ENCODE peak calls at places on chromosomes 4 and X, in five cellular contexts. J, T, R, I and Q are unnamed samples.
A peak's percentile ranks its signal among the peaks of the same experiment; 100 is the strongest.

GRCh38 chr4:52100062-52100461 is 49.0 kb downstream of the SPATA18 start:
- DNase-seq in J (no peak), T (no peak), R (peak; percentile 42), I (no peak), Q (no peak)

GRCh38 chr4:173878701-173879100 is 348.7 kb upstream of the HAND2 start:
- DNase-seq in J (no peak), T (no peak), R (no peak), I (peak; percentile 83), Q (no peak)

GRCh38 chr4:165101641-165102040 is 11.0 kb downstream of the TMEM192 start:
- DNase-seq in J (no peak), T (no peak), R (no peak), I (no peak), Q (no peak)

GRCh38 chr4:54423066-54423465 is 194.0 kb downstream of the PDGFRA start:
- DNase-seq in J (no peak), T (no peak), R (no peak), I (peak; percentile 59), Q (no peak)

GRCh38 chrX:41596586-41596985 is 92.2 kb upstream of the GPR34 start:
- DNase-seq in J (no peak), T (no peak), R (no peak), I (peak; percentile 53), Q (no peak)

GRCh38 chr4:125985856-125986255 is 671.1 kb downstream of the FAT4 start:
- DNase-seq in J (no peak), T (no peak), R (no peak), I (no peak), Q (no peak)

GRCh38 chr4:10026485-10026884 is 5.2 kb upstream of the SLC2A9 start:
- DNase-seq in J (no peak), T (no peak), R (no peak), I (no peak), Q (no peak)

GRCh38 chr4:70197842-70198241 is 2.3 kb downstream of the ODAM start:
- DNase-seq in J (no peak), T (no peak), R (no peak), I (no peak), Q (peak; percentile 43)

GRCh38 chrX:9659571-9660195 is 106.0 kb downstream of the GPR143 start:
- DNase-seq in J (no peak), T (no peak), R (no peak), I (no peak), Q (no peak)

GRCh38 chr4:40212674-40213504 is 16.1 kb downstream of the RHOH start:
- DNase-seq in J (no peak), T (no peak), R (no peak), I (peak; percentile 20), Q (no peak)

GRCh38 chr4:185468999-185469398 is 2.5 kb downstream of the CCDC110 start:
- DNase-seq in J (no peak), T (no peak), R (no peak), I (no peak), Q (no peak)

GRCh38 chrX:102863735-102864134 is 73.3 kb upstream of the RAB40AL start:
- DNase-seq in J (no peak), T (peak; percentile 72), R (peak; percentile 91), I (peak; percentile 74), Q (peak; percentile 83)

GRCh38 chr4:140098481-140099132 is 55.4 kb downstream of the MAML3 start:
- DNase-seq in J (no peak), T (no peak), R (peak; percentile 63), I (peak; percentile 87), Q (no peak)

GRCh38 chrX:146056511-146057081 is 239.0 kb downstream of the SLITRK2 start:
- DNase-seq in J (no peak), T (no peak), R (no peak), I (no peak), Q (no peak)

GRCh38 chr4:182189107-182189878 is 53.9 kb upstream of the TENM3 start:
- DNase-seq in J (no peak), T (no peak), R (no peak), I (peak; percentile 94), Q (no peak)

GRCh38 chr4:125322363-125322730 is 7.6 kb downstream of the FAT4 start:
- DNase-seq in J (no peak), T (no peak), R (no peak), I (peak; percentile 35), Q (no peak)

GRCh38 chrX:10441464-10441863 is 178.9 kb downstream of the MID1 start:
- DNase-seq in J (no peak), T (no peak), R (no peak), I (no peak), Q (no peak)

DNA sequence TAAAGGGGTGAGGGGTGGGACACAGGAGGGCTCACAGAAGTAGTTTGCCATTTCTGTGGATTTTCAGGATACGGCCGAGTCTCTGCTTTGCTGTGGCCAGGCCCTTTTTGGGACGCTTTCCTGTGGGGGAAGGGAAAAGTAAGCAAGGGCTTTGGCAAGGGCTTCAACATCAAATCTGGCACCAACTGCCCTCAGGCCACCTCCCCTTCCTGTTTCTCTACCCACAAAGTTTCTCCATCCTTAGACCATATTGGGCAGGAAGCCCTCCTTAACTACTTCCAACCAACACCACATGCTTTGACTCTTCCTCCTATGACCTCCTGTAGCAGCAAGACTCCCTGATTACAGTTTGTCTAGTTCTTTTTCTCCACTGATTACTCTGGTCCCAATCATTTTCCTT is 105.1 kb downstream of the PHF8 start:
- DNase-seq in J (no peak), T (no peak), R (no peak), I (no peak), Q (no peak)
- H3K36me3 ChIP-seq in J (peaks cover 73% of the 10 kb centered on the region), T (peaks cover 2% of the 10 kb centered on the region), R (peaks cover 3% of the 10 kb centered on the region), I (peaks cover 28% of the 10 kb centered on the region), Q (no peaks in the 10 kb centered on the region)

DNA sequence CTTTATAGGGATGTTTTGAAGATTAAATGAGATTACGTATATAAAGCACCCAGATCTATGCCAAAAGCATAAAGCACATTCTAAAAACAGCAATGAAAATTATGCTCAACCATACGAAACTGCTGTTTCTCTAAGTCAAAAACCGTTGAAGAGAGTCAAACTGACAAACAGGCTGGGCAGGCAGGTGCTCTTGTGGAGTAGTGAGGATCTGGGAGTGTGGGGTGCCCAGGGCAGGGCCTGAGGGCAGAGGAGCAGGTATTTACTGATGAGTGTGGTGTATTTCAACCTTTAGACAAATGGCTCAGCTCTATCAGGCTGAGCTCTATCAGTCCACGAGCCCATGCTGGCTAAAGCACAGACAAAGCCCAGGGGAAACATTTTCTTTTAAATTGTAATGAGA is 40.4 kb downstream of the RELL1 start:
- DNase-seq in J (no peak), T (no peak), R (no peak), I (no peak), Q (no peak)
- H3K4me1 ChIP-seq in J (peaks cover 8% of the 10 kb centered on the region), T (peaks cover 58% of the 10 kb centered on the region), R (no peaks in the 10 kb centered on the region), I (peaks cover 7% of the 10 kb centered on the region), Q (peaks cover 21% of the 10 kb centered on the region)

DNA sequence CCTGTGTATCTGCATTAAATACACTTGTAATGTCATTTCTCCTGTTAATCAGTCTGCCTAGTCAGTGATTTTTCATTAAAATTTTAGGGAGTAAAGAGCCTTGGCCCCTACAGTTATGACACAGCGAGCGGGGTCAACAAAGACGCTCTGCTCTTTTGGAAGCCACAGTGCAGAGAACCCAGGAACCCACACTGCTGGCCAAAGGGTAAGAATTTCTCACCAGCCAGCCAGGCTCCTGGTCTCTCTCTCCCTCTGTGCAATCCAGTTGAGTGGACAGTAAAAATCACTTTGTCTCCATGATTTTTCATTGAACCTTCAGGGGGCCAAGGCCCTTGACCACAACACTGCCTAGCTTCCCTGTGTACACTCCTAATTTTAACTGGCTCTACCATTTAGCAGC is 52.8 kb downstream of the NLGN4X start:
- DNase-seq in J (no peak), T (no peak), R (no peak), I (no peak), Q (no peak)
- H3K9me3 ChIP-seq in J (no peaks in the 10 kb centered on the region), T (no peaks in the 10 kb centered on the region), R (no peaks in the 10 kb centered on the region), I (peaks cover 12% of the 10 kb centered on the region), Q (no peaks in the 10 kb centered on the region)

DNA sequence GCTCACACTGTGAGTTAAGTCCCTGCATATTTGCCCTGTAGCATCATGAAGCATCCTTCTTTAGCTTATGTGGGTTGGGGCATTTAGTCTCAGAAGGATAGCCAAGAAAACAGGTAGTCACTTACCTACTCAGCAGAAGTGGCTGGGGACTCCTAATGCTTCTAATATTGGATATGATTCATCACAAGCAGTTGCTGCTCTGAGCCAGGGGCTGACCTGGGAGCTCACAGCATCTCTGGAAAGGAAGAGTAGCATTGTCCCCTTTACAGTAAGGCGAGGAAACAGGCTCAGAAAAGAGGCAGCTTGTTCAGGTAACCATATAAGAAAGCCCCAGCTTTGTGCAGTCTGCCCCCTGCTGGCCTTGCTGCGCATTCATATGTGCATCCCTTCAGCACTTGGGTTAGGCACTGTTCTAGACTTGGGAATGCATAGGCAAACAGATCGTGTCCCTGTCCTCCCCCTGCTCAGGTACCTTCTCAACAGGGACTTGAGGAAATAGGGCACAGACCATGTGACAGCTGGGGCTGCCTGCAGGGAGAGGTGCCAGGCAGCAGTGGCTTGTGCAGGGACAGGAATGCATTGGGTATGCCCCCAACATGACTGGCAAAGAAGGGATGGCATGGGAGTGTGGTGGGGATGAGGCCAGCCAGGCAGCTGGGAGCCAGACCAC is 35.7 kb upstream of the TBC1D14 start:
- DNase-seq in J (no peak), T (peak; percentile 72), R (peak; percentile 92), I (peak; percentile 62), Q (peak; percentile 69)
- H3K36me3 ChIP-seq in J (peaks cover 96% of the 10 kb centered on the region), T (peaks cover 10% of the 10 kb centered on the region), R (peaks cover 5% of the 10 kb centered on the region), I (peaks cover 46% of the 10 kb centered on the region), Q (peaks cover 67% of the 10 kb centered on the region)

GRCh38 chr4:145102619-145103018 is 4.5 kb downstream of the ABCE1 start:
- DNase-seq in J (no peak), T (no peak), R (no peak), I (no peak), Q (no peak)
- H3K4me1 ChIP-seq in J (peaks cover 19% of the 10 kb centered on the region), T (peaks cover 19% of the 10 kb centered on the region), R (peaks cover 51% of the 10 kb centered on the region), I (no peaks in the 10 kb centered on the region), Q (peaks cover 13% of the 10 kb centered on the region)

DNA sequence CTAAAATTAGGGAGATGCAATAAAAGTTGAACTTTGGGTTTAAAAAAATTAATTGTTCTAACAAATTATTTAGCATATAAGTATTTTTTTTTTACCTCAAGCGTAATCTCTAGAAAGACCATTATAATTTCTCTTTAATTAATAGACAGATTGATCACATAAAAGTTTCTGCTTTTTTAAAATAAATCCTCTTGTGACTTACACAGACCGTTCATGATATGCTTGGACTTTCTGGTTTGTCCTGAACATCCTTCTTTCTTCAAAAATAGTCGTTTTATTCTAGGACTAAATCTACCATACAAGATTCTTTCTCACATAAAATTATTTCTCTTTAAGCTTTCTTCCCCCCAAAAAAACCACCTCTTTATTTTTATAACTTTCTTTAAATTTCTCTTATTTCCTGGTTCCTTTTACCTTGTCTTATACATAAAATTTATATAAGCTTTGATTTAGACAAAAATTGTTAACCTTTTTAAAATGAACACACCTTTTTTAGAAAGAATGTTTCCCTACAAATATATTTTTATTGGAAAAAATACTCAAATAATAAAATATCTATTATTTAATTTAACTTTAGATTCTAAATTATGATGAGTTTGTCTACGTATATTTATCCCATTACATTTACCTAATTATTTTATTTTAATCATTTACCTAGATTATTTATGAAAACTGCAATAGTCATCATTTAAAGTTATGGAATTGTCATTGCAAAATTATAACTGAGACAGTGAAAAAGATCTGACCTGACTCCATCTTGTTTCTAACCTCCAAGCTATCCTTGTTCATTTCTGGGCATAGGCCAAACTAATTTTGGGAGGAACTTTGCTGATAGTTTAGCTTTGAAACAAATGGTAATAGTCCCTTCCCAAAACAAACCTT is 37.6 kb downstream of the PGRMC2 start:
- DNase-seq in J (no peak), T (no peak), R (peak; percentile 65), I (no peak), Q (no peak)
- H3K9me3 ChIP-seq in J (no peaks in the 10 kb centered on the region), T (peaks cover 5% of the 10 kb centered on the region), R (peaks cover 28% of the 10 kb centered on the region), I (peaks cover 12% of the 10 kb centered on the region), Q (peaks cover 4% of the 10 kb centered on the region)